ENCODE peak calls at places on chromosomes 4 and X, in nine cellular contexts. Z, N, E, R, T, V, P, C and B are unnamed samples. For H3K4me1, the result is how much of the 10 kb centered on the place peaks cover.

GRCh38 chrX:55908685-55909212 is 191.2 kb downstream of the RRAGB start:
- DNase-seq in Z (peak), N (no peak), E (peak), R (no peak), T (no peak), V (peak), P (no peak), C (peak), B (no peak)

GRCh38 chrX:119990409-119990994 is 47.0 kb upstream of the NKAP start:
- DNase-seq in Z (no peak), N (no peak), E (peak), R (no peak), T (no peak), V (peak), P (no peak), C (no peak), B (no peak)

GRCh38 chr4:114694770-114695169 is 96.2 kb downstream of the UGT8 start:
- DNase-seq in Z (no peak), N (no peak), E (peak), R (no peak), T (peak), V (peak), P (no peak), C (peak), B (no peak)

GRCh38 chr4:55765070-55765469 is 54.5 kb upstream of the EXOC1L start:
- DNase-seq in Z (no peak), N (no peak), E (no peak), R (no peak), T (no peak), V (no peak), P (no peak), C (no peak), B (no peak)

GRCh38 chr4:17781072-17781830 is at the start of gene FAM184B:
- DNase-seq in Z (no peak), N (no peak), E (no peak), R (peak), T (no peak), V (peak), P (no peak), C (peak), B (no peak)

GRCh38 chrX:140514554-140514953 is 9.7 kb upstream of the SOX3 start:
- DNase-seq in Z (no peak), N (no peak), E (no peak), R (no peak), T (no peak), V (no peak), P (no peak), C (no peak), B (no peak)

GRCh38 chr4:96164814-96165351 is 325.0 kb downstream of the PDHA2 start:
- DNase-seq in Z (no peak), N (no peak), E (no peak), R (no peak), T (no peak), V (no peak), P (peak), C (peak), B (no peak)

GRCh38 chrX:56785442-56785841 is 56.4 kb downstream of the NBDY start:
- DNase-seq in Z (no peak), N (no peak), E (no peak), R (no peak), T (no peak), V (no peak), P (no peak), C (no peak), B (no peak)

GRCh38 chr4:77025643-77026321 is 50.0 kb downstream of the CCNI start:
- DNase-seq in Z (no peak), N (no peak), E (no peak), R (no peak), T (no peak), V (no peak), P (no peak), C (peak), B (no peak)
- H3K4me1 ChIP-seq in Z (under half), N (under half), E (under half), R (under half), T (under half), V (under half), P (under half), C (under half), B (under half)

GRCh38 chr4:75634281-75634680 is 4.0 kb upstream of the CDKL2 start:
- DNase-seq in Z (no peak), N (no peak), E (no peak), R (no peak), T (no peak), V (no peak), P (no peak), C (no peak), B (no peak)

GRCh38 chr4:75633846-75634245 is 3.5 kb upstream of the CDKL2 start:
- DNase-seq in Z (no peak), N (no peak), E (peak), R (no peak), T (no peak), V (no peak), P (no peak), C (peak), B (no peak)

GRCh38 chr4:75630174-75630931 is at the start of gene CDKL2:
- DNase-seq in Z (peak), N (peak), E (peak), R (peak), T (peak), V (peak), P (peak), C (peak), B (peak)

GRCh38 chr4:75629239-75629638 is 1.1 kb downstream of the CDKL2 start:
- DNase-seq in Z (no peak), N (no peak), E (no peak), R (no peak), T (peak), V (no peak), P (no peak), C (no peak), B (no peak)

GRCh38 chr4:75630932-75631320 is 598 bp upstream of the CDKL2 start:
- DNase-seq in Z (no peak), N (peak), E (no peak), R (no peak), T (no peak), V (no peak), P (no peak), C (peak), B (no peak)
- H3K4me3 ChIP-seq in Z (peak), N (peak), E (peak), R (peak), T (peak), V (peak), P (peak), C (peak), B (peak)

GRCh38 chr4:39255916-39256315 is 73.6 kb downstream of the WDR19 start:
- DNase-seq in Z (no peak), N (no peak), E (no peak), R (no peak), T (no peak), V (no peak), P (no peak), C (peak), B (no peak)

GRCh38 chr4:39256436-39256835 is 74.1 kb downstream of the WDR19 start:
- DNase-seq in Z (no peak), N (no peak), E (no peak), R (no peak), T (no peak), V (no peak), P (no peak), C (peak), B (no peak)

GRCh38 chr4:39259571-39260330 is 77.4 kb downstream of the WDR19 start:
- DNase-seq in Z (no peak), N (no peak), E (no peak), R (no peak), T (no peak), V (no peak), P (no peak), C (peak), B (no peak)

DNA sequence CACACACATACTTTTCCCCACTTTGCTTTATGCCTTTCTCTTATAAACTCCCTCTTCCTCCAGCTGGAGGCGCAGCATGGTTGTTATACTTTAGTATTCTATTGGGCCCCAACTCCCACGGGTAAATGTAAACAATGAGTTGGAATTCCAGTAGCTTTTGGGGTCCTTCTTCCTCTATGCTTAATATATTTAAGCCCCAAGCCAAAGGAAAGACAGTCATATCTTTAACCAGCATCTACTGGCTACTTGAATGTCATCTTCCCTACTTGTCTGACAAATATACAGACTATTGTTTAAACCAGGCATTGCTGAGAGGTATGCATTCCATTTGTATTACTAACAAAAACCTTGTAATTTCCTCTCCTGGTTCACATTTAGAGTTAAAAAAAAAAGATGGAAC is 72.9 kb downstream of the WDR19 start:
- DNase-seq in Z (no peak), N (no peak), E (no peak), R (no peak), T (no peak), V (peak), P (no peak), C (peak), B (no peak)
- TF ChIP-seq CTCF in Z (no peak), N (no peak), E (no peak), R (no peak), T (peak), V (peak), P (no peak), C (peak), B (no peak)

GRCh38 chrX:42771836-42772335 is 6.1 kb downstream of the PPP1R2C start:
- DNase-seq in Z (no peak), N (no peak), E (no peak), R (no peak), T (no peak), V (no peak), P (no peak), C (no peak), B (no peak)
- H3K4me1 ChIP-seq in Z (under half), N (under half), E (under half), R (under half), T (half or more), V (under half), P (under half), C (under half), B (under half)